ENCODE peak calls at places on chromosome 4, in eight cellular contexts. One of them, this sample, is unnamed.

GRCh38 chr4:105058177-105058812 is 88.4 kb upstream of the TET2 start:
- DNase-seq in astrocyte of the hippocampus: peak
- DNase-seq in lung: no peak
- DNase-seq in stimulated activated naive B cell treated with anti-CD40 and anti-IgM and Interleukin-4, amounts not matched to agents 10 μg/mL and 1 μg/mL and 100 μg/mL, for 72 hours: no peak
- DNase-seq in AG09309: no peak
- DNase-seq in M059J: peak
- DNase-seq in GM04504: no peak
- DNase-seq in stimulated activated CD8-positive, alpha-beta memory T cell treated with anti-CD3 and anti-CD28 coated beads, Interleukin-4, amount 100 ng/mL, for 24 hours: no peak
- DNase-seq in this sample: no peak

GRCh38 chr4:64230709-64231310 is 178.4 kb downstream of the TECRL start:
- DNase-seq in AG09309: no peak
- DNase-seq in stimulated activated naive B cell treated with anti-CD40 and anti-IgM and Interleukin-4, amounts not matched to agents 10 μg/mL and 1 μg/mL and 100 μg/mL, for 72 hours: no peak
- DNase-seq in lung: no peak
- DNase-seq in GM04504: no peak
- DNase-seq in M059J: peak
- DNase-seq in stimulated activated CD8-positive, alpha-beta memory T cell treated with anti-CD3 and anti-CD28 coated beads, Interleukin-4, amount 100 ng/mL, for 24 hours: no peak
- DNase-seq in astrocyte of the hippocampus: peak
- DNase-seq in this sample: no peak

GRCh38 chr4:88143504-88143903 is 14.9 kb downstream of the ABCG2 start:
- DNase-seq in stimulated activated CD8-positive, alpha-beta memory T cell treated with anti-CD3 and anti-CD28 coated beads, Interleukin-4, amount 100 ng/mL, for 24 hours: no peak
- DNase-seq in GM04504: peak
- DNase-seq in astrocyte of the hippocampus: peak
- DNase-seq in stimulated activated naive B cell treated with anti-CD40 and anti-IgM and Interleukin-4, amounts not matched to agents 10 μg/mL and 1 μg/mL and 100 μg/mL, for 72 hours: no peak
- DNase-seq in AG09309: peak
- DNase-seq in M059J: peak
- DNase-seq in lung: no peak
- DNase-seq in this sample: no peak

GRCh38 chr4:125750827-125751466 is 436.2 kb downstream of the FAT4 start:
- DNase-seq in lung: no peak
- DNase-seq in stimulated activated naive B cell treated with anti-CD40 and anti-IgM and Interleukin-4, amounts not matched to agents 10 μg/mL and 1 μg/mL and 100 μg/mL, for 72 hours: no peak
- DNase-seq in AG09309: peak
- DNase-seq in stimulated activated CD8-positive, alpha-beta memory T cell treated with anti-CD3 and anti-CD28 coated beads, Interleukin-4, amount 100 ng/mL, for 24 hours: no peak
- DNase-seq in GM04504: no peak
- DNase-seq in M059J: peak
- DNase-seq in astrocyte of the hippocampus: peak
- DNase-seq in this sample: peak

GRCh38 chr4:81466841-81467671 is 4.7 kb downstream of the RASGEF1B start:
- DNase-seq in stimulated activated CD8-positive, alpha-beta memory T cell treated with anti-CD3 and anti-CD28 coated beads, Interleukin-4, amount 100 ng/mL, for 24 hours: peak
- DNase-seq in M059J: peak
- DNase-seq in lung: peak
- DNase-seq in stimulated activated naive B cell treated with anti-CD40 and anti-IgM and Interleukin-4, amounts not matched to agents 10 μg/mL and 1 μg/mL and 100 μg/mL, for 72 hours: peak
- DNase-seq in astrocyte of the hippocampus: peak
- DNase-seq in GM04504: peak
- DNase-seq in AG09309: no peak
- DNase-seq in this sample: peak

GRCh38 chr4:132180020-132180427 is 969.1 kb upstream of the PCDH10 start:
- DNase-seq in M059J: peak
- DNase-seq in stimulated activated naive B cell treated with anti-CD40 and anti-IgM and Interleukin-4, amounts not matched to agents 10 μg/mL and 1 μg/mL and 100 μg/mL, for 72 hours: no peak
- DNase-seq in astrocyte of the hippocampus: peak
- DNase-seq in lung: no peak
- DNase-seq in AG09309: no peak
- DNase-seq in stimulated activated CD8-positive, alpha-beta memory T cell treated with anti-CD3 and anti-CD28 coated beads, Interleukin-4, amount 100 ng/mL, for 24 hours: no peak
- DNase-seq in GM04504: peak
- DNase-seq in this sample: no peak

GRCh38 chr4:124529131-124529530 is 183.4 kb downstream of the ANKRD50 start:
- DNase-seq in M059J: no peak
- DNase-seq in astrocyte of the hippocampus: no peak
- DNase-seq in AG09309: peak
- DNase-seq in GM04504: no peak
- DNase-seq in stimulated activated naive B cell treated with anti-CD40 and anti-IgM and Interleukin-4, amounts not matched to agents 10 μg/mL and 1 μg/mL and 100 μg/mL, for 72 hours: no peak
- DNase-seq in lung: no peak
- DNase-seq in stimulated activated CD8-positive, alpha-beta memory T cell treated with anti-CD3 and anti-CD28 coated beads, Interleukin-4, amount 100 ng/mL, for 24 hours: no peak
- DNase-seq in this sample: no peak

GRCh38 chr4:153506972-153507678 is 41.0 kb downstream of the TMEM131L start:
- DNase-seq in M059J: no peak
- DNase-seq in stimulated activated CD8-positive, alpha-beta memory T cell treated with anti-CD3 and anti-CD28 coated beads, Interleukin-4, amount 100 ng/mL, for 24 hours: no peak
- DNase-seq in AG09309: no peak
- DNase-seq in stimulated activated naive B cell treated with anti-CD40 and anti-IgM and Interleukin-4, amounts not matched to agents 10 μg/mL and 1 μg/mL and 100 μg/mL, for 72 hours: no peak
- DNase-seq in lung: no peak
- DNase-seq in GM04504: no peak
- DNase-seq in astrocyte of the hippocampus: no peak
- DNase-seq in this sample: no peak

GRCh38 chr4:182427530-182427929 is 184.3 kb downstream of the TENM3 start:
- DNase-seq in M059J: no peak
- DNase-seq in stimulated activated CD8-positive, alpha-beta memory T cell treated with anti-CD3 and anti-CD28 coated beads, Interleukin-4, amount 100 ng/mL, for 24 hours: no peak
- DNase-seq in stimulated activated naive B cell treated with anti-CD40 and anti-IgM and Interleukin-4, amounts not matched to agents 10 μg/mL and 1 μg/mL and 100 μg/mL, for 72 hours: no peak
- DNase-seq in AG09309: no peak
- DNase-seq in lung: no peak
- DNase-seq in astrocyte of the hippocampus: no peak
- DNase-seq in GM04504: no peak
- DNase-seq in this sample: no peak

GRCh38 chr4:20506827-20507226 is 193.4 kb upstream of the PACRGL start:
- DNase-seq in GM04504: peak
- DNase-seq in stimulated activated CD8-positive, alpha-beta memory T cell treated with anti-CD3 and anti-CD28 coated beads, Interleukin-4, amount 100 ng/mL, for 24 hours: no peak
- DNase-seq in M059J: peak
- DNase-seq in astrocyte of the hippocampus: peak
- DNase-seq in lung: no peak
- DNase-seq in stimulated activated naive B cell treated with anti-CD40 and anti-IgM and Interleukin-4, amounts not matched to agents 10 μg/mL and 1 μg/mL and 100 μg/mL, for 72 hours: no peak
- DNase-seq in AG09309: peak
- DNase-seq in this sample: peak

GRCh38 chr4:142416121-142416520 is 430.0 kb downstream of the INPP4B start:
- DNase-seq in M059J: peak
- DNase-seq in GM04504: no peak
- DNase-seq in AG09309: no peak
- DNase-seq in lung: no peak
- DNase-seq in stimulated activated CD8-positive, alpha-beta memory T cell treated with anti-CD3 and anti-CD28 coated beads, Interleukin-4, amount 100 ng/mL, for 24 hours: no peak
- DNase-seq in stimulated activated naive B cell treated with anti-CD40 and anti-IgM and Interleukin-4, amounts not matched to agents 10 μg/mL and 1 μg/mL and 100 μg/mL, for 72 hours: no peak
- DNase-seq in astrocyte of the hippocampus: peak
- DNase-seq in this sample: no peak

GRCh38 chr4:77613267-77613666 is 7.6 kb downstream of the CXCL13 start:
- DNase-seq in astrocyte of the hippocampus: no peak
- DNase-seq in stimulated activated naive B cell treated with anti-CD40 and anti-IgM and Interleukin-4, amounts not matched to agents 10 μg/mL and 1 μg/mL and 100 μg/mL, for 72 hours: no peak
- DNase-seq in stimulated activated CD8-positive, alpha-beta memory T cell treated with anti-CD3 and anti-CD28 coated beads, Interleukin-4, amount 100 ng/mL, for 24 hours: no peak
- DNase-seq in AG09309: no peak
- DNase-seq in GM04504: no peak
- DNase-seq in lung: no peak
- DNase-seq in M059J: no peak
- DNase-seq in this sample: no peak

GRCh38 chr4:110381784-110382183 is 94.2 kb upstream of the ENPEP start:
- DNase-seq in lung: no peak
- DNase-seq in M059J: no peak
- DNase-seq in astrocyte of the hippocampus: no peak
- DNase-seq in AG09309: no peak
- DNase-seq in stimulated activated CD8-positive, alpha-beta memory T cell treated with anti-CD3 and anti-CD28 coated beads, Interleukin-4, amount 100 ng/mL, for 24 hours: no peak
- DNase-seq in GM04504: no peak
- DNase-seq in stimulated activated naive B cell treated with anti-CD40 and anti-IgM and Interleukin-4, amounts not matched to agents 10 μg/mL and 1 μg/mL and 100 μg/mL, for 72 hours: no peak
- DNase-seq in this sample: no peak

GRCh38 chr4:16225681-16225995 is 633 bp downstream of the TAPT1 start:
- DNase-seq in AG09309: no peak
- DNase-seq in astrocyte of the hippocampus: no peak
- DNase-seq in GM04504: no peak
- DNase-seq in M059J: no peak
- DNase-seq in lung: no peak
- DNase-seq in stimulated activated CD8-positive, alpha-beta memory T cell treated with anti-CD3 and anti-CD28 coated beads, Interleukin-4, amount 100 ng/mL, for 24 hours: no peak
- DNase-seq in stimulated activated naive B cell treated with anti-CD40 and anti-IgM and Interleukin-4, amounts not matched to agents 10 μg/mL and 1 μg/mL and 100 μg/mL, for 72 hours: no peak
- DNase-seq in this sample: no peak

GRCh38 chr4:1973661-1974060 is 35.1 kb downstream of the NELFA start:
- DNase-seq in AG09309: no peak
- DNase-seq in stimulated activated CD8-positive, alpha-beta memory T cell treated with anti-CD3 and anti-CD28 coated beads, Interleukin-4, amount 100 ng/mL, for 24 hours: no peak
- DNase-seq in M059J: no peak
- DNase-seq in astrocyte of the hippocampus: no peak
- DNase-seq in stimulated activated naive B cell treated with anti-CD40 and anti-IgM and Interleukin-4, amounts not matched to agents 10 μg/mL and 1 μg/mL and 100 μg/mL, for 72 hours: no peak
- DNase-seq in lung: no peak
- DNase-seq in GM04504: no peak
- DNase-seq in this sample: no peak

GRCh38 chr4:147198411-147199051 is 252.9 kb upstream of the TTC29 start:
- DNase-seq in M059J: no peak
- DNase-seq in AG09309: no peak
- DNase-seq in lung: no peak
- DNase-seq in astrocyte of the hippocampus: peak
- DNase-seq in stimulated activated CD8-positive, alpha-beta memory T cell treated with anti-CD3 and anti-CD28 coated beads, Interleukin-4, amount 100 ng/mL, for 24 hours: no peak
- DNase-seq in stimulated activated naive B cell treated with anti-CD40 and anti-IgM and Interleukin-4, amounts not matched to agents 10 μg/mL and 1 μg/mL and 100 μg/mL, for 72 hours: no peak
- DNase-seq in GM04504: no peak
- DNase-seq in this sample: no peak

GRCh38 chr4:85953651-85954018 is 406.2 kb downstream of the MAPK10 start:
- DNase-seq in stimulated activated CD8-positive, alpha-beta memory T cell treated with anti-CD3 and anti-CD28 coated beads, Interleukin-4, amount 100 ng/mL, for 24 hours: no peak
- DNase-seq in AG09309: no peak
- DNase-seq in astrocyte of the hippocampus: no peak
- DNase-seq in M059J: peak
- DNase-seq in stimulated activated naive B cell treated with anti-CD40 and anti-IgM and Interleukin-4, amounts not matched to agents 10 μg/mL and 1 μg/mL and 100 μg/mL, for 72 hours: no peak
- DNase-seq in lung: no peak
- DNase-seq in GM04504: no peak
- DNase-seq in this sample: no peak

GRCh38 chr4:137532869-137533236 is 559 bp upstream of the PCDH18 start:
- DNase-seq in stimulated activated CD8-positive, alpha-beta memory T cell treated with anti-CD3 and anti-CD28 coated beads, Interleukin-4, amount 100 ng/mL, for 24 hours: no peak
- DNase-seq in stimulated activated naive B cell treated with anti-CD40 and anti-IgM and Interleukin-4, amounts not matched to agents 10 μg/mL and 1 μg/mL and 100 μg/mL, for 72 hours: no peak
- DNase-seq in lung: no peak
- DNase-seq in GM04504: no peak
- DNase-seq in astrocyte of the hippocampus: no peak
- DNase-seq in M059J: no peak
- DNase-seq in AG09309: no peak
- DNase-seq in this sample: no peak

GRCh38 chr4:147108409-147108808 is 162.7 kb upstream of the TTC29 start:
- DNase-seq in astrocyte of the hippocampus: no peak
- DNase-seq in M059J: peak
- DNase-seq in GM04504: peak
- DNase-seq in stimulated activated naive B cell treated with anti-CD40 and anti-IgM and Interleukin-4, amounts not matched to agents 10 μg/mL and 1 μg/mL and 100 μg/mL, for 72 hours: no peak
- DNase-seq in AG09309: no peak
- DNase-seq in stimulated activated CD8-positive, alpha-beta memory T cell treated with anti-CD3 and anti-CD28 coated beads, Interleukin-4, amount 100 ng/mL, for 24 hours: no peak
- DNase-seq in lung: no peak
- DNase-seq in this sample: no peak

GRCh38 chr4:18014269-18014668 is 7.3 kb downstream of the LCORL start:
- DNase-seq in lung: no peak
- DNase-seq in stimulated activated CD8-positive, alpha-beta memory T cell treated with anti-CD3 and anti-CD28 coated beads, Interleukin-4, amount 100 ng/mL, for 24 hours: no peak
- DNase-seq in astrocyte of the hippocampus: no peak
- DNase-seq in GM04504: no peak
- DNase-seq in M059J: no peak
- DNase-seq in stimulated activated naive B cell treated with anti-CD40 and anti-IgM and Interleukin-4, amounts not matched to agents 10 μg/mL and 1 μg/mL and 100 μg/mL, for 72 hours: no peak
- DNase-seq in AG09309: no peak
- DNase-seq in this sample: no peak